ENCODE peak calls at places on chromosome 3, in ten cellular contexts. U is cardiac fibroblast, B is fibroblast of the aortic adventitia, N is fibroblast of lung, X is choroid plexus epithelial cell, C is pancreas, M is keratinocyte, V is dorsolateral prefrontal cortex, O is fibroblast of pulmonary artery, D is AG04450. R is an unnamed sample.

GRCh38 chr3:144273611-144274010 is 302.0 kb downstream of the DIPK2A start:
- DNase-seq in U (peak), B (no peak), N (peak), X (peak), C (no peak), M (no peak), V (no peak), O (peak), D (no peak), R (peak)

GRCh38 chr3:138594150-138594934 is at the start of gene CEP70:
- DNase-seq in U (peak), B (peak), N (peak), X (peak), C (peak), M (peak), V (peak), O (peak), D (peak), R (peak)

GRCh38 chr3:87332789-87333188 is 56.4 kb upstream of the POU1F1 start:
- DNase-seq in U (no peak), B (no peak), N (no peak), X (no peak), C (no peak), M (no peak), V (no peak), O (no peak), D (no peak), R (no peak)

GRCh38 chr3:171268677-171269076 is 191.5 kb downstream of the TNIK start:
- DNase-seq in U (peak), B (no peak), N (no peak), X (no peak), C (no peak), M (no peak), V (no peak), O (no peak), D (no peak), R (no peak)

GRCh38 chr3:52704611-52705437 is 767 bp downstream of the GLT8D1 start:
- DNase-seq in U (peak), B (no peak), N (peak), X (peak), C (no peak), M (no peak), V (no peak), O (peak), D (no peak), R (no peak)

GRCh38 chr3:11136871-11137626 is 17.2 kb upstream of the HRH1 start:
- DNase-seq in U (peak), B (peak), N (peak), X (peak), C (no peak), M (peak), V (peak), O (peak), D (peak), R (peak)

GRCh38 chr3:30611613-30612421 is 5.4 kb downstream of the TGFBR2 start:
- DNase-seq in U (peak), B (peak), N (no peak), X (peak), C (no peak), M (peak), V (no peak), O (peak), D (no peak), R (no peak)

GRCh38 chr3:190528721-190529120 is 14.8 kb downstream of the IL1RAP start:
- DNase-seq in U (no peak), B (no peak), N (no peak), X (no peak), C (no peak), M (no peak), V (no peak), O (no peak), D (no peak), R (no peak)

GRCh38 chr3:113222412-113223086 is 11.2 kb downstream of the BOC start:
- DNase-seq in U (no peak), B (no peak), N (no peak), X (no peak), C (no peak), M (no peak), V (no peak), O (no peak), D (no peak), R (no peak)

GRCh38 chr3:58334013-58334321 is 1.3 kb downstream of the PXK start:
- DNase-seq in U (no peak), B (no peak), N (no peak), X (no peak), C (no peak), M (no peak), V (no peak), O (no peak), D (no peak), R (no peak)

GRCh38 chr3:120516142-120516541 is 65.3 kb upstream of the FSTL1 start:
- DNase-seq in U (no peak), B (no peak), N (no peak), X (no peak), C (no peak), M (no peak), V (no peak), O (no peak), D (no peak), R (no peak)

GRCh38 chr3:195065864-195066185 is 205.1 kb downstream of the XXYLT1 start:
- DNase-seq in U (no peak), B (no peak), N (no peak), X (no peak), C (no peak), M (no peak), V (no peak), O (no peak), D (no peak), R (no peak)

GRCh38 chr3:84946240-84946639 is 12.5 kb upstream of the CADM2 start:
- DNase-seq in U (no peak), B (no peak), N (no peak), X (peak), C (no peak), M (no peak), V (no peak), O (no peak), D (no peak), R (no peak)

GRCh38 chr3:134879991-134880390 is 84.9 kb downstream of the EPHB1 start:
- DNase-seq in U (no peak), B (no peak), N (no peak), X (no peak), C (no peak), M (no peak), V (no peak), O (no peak), D (no peak), R (no peak)

GRCh38 chr3:29759443-29760033 is 478.7 kb downstream of the RBMS3 start:
- DNase-seq in U (peak), B (peak), N (peak), X (peak), C (no peak), M (no peak), V (no peak), O (peak), D (no peak), R (no peak)

GRCh38 chr3:35224571-35225280 is 414.6 kb upstream of the ARPP21 start:
- DNase-seq in U (no peak), B (no peak), N (no peak), X (no peak), C (no peak), M (no peak), V (no peak), O (no peak), D (no peak), R (no peak)

GRCh38 chr3:159837725-159838124 is 150.9 kb upstream of the IL12A start:
- DNase-seq in U (no peak), B (no peak), N (no peak), X (no peak), C (no peak), M (no peak), V (no peak), O (no peak), D (no peak), R (no peak)

GRCh38 chr3:126364731-126365301 is 7.6 kb upstream of the KLF15 start:
- DNase-seq in U (no peak), B (no peak), N (no peak), X (no peak), C (no peak), M (no peak), V (peak), O (no peak), D (no peak), R (no peak)

GRCh38 chr3:81838455-81838854 is 77.0 kb upstream of the GBE1 start:
- DNase-seq in U (no peak), B (no peak), N (no peak), X (no peak), C (no peak), M (no peak), V (no peak), O (no peak), D (no peak), R (no peak)

GRCh38 chr3:182794455-182794773 is 1.1 kb downstream of the ATP11B start:
- DNase-seq in U (no peak), B (peak), N (no peak), X (no peak), C (peak), M (no peak), V (no peak), O (no peak), D (no peak), R (no peak)

GRCh38 chr3:182795383-182795782 is 2.1 kb downstream of the ATP11B start:
- DNase-seq in U (no peak), B (no peak), N (no peak), X (peak), C (no peak), M (no peak), V (no peak), O (no peak), D (no peak), R (no peak)

GRCh38 chr3:182793663-182794454 is 555 bp downstream of the ATP11B start:
- DNase-seq in U (peak), B (peak), N (peak), X (peak), C (peak), M (no peak), V (peak), O (peak), D (no peak), R (no peak)

GRCh38 chr3:182794806-182795369 is 1.6 kb downstream of the ATP11B start:
- DNase-seq in U (no peak), B (peak), N (peak), X (no peak), C (no peak), M (no peak), V (no peak), O (no peak), D (no peak), R (no peak)

DNA sequence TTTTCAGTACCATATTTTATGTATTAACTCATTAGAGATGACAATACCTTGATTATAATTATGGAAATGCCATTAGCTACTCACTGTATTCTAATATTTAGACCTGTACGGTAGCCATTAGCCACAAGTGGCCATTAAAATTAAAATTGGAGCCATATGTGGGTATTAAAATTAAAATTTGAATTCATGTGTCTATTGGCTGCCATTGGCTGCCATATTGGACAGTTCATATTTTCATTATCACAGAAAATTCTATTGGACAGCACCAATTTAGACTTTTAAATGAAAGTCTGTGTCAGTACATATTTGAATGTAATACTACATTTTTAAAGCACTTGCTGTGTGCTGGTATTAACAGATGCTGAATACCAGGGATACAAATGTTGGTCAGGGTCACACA is 3.0 kb downstream of the ATP11B start:
- DNase-seq in U (no peak), B (no peak), N (no peak), X (no peak), C (no peak), M (no peak), V (no peak), O (no peak), D (no peak), R (no peak)
- H3K4me3 ChIP-seq in U (no peak), B (no peak), N (no peak), X (no peak), C (no peak), M (no peak), V (no peak), O (no peak), D (no peak), R (no peak)

DNA sequence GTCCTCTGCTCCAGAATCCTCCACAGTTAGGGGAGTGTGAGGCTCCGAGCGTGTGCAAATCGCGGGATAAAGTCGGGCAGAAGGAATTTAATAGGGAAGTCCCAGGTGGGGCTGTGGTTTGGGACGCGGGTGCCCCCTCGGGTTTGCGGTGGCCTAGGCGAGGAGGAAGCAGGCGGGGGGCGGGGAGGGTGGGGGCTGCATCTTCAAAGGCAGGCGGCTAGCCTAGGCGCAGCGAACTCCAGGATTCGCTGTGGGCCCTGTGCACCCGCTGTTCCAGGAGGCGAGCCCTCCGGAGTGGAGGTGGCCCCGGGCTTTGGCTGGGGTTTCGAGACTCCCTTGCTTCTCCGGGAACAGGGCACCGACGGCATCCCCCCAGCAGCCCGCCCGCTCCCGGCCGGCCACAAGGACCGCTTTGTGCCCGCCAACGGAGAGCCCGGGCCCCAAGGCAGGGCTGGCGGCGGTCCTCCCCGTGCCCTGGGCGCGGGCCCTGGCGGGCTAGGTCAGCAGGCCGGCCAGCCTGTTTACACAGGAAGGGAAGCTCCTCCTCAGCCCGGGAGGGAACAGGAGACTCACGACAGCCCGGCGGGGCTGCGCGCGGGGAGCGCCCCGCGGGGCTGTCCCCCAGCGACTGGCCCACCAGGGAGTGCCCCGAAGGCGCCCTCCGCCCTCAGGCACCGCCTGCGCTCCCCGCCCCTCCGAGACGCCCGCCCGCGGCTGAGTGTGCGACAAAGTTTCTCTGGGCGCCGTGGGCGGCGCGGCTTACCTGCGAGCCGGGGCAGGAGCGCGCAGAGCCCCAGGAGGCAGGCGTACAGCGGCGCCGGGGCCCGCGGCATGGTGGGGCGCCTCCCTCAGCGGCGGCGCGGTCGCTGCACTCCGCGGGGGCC is 755 bp downstream of the ITGB5 start:
- DNase-seq in U (peak), B (peak), N (peak), X (peak), C (peak), M (no peak), V (peak), O (peak), D (no peak), R (no peak)
- TF ChIP-seq CTCF in U (no peak), B (peak), N (no peak), X (no peak), C (no peak), M (peak), V (no peak), O (no peak), D (no peak), R (no peak)

DNA sequence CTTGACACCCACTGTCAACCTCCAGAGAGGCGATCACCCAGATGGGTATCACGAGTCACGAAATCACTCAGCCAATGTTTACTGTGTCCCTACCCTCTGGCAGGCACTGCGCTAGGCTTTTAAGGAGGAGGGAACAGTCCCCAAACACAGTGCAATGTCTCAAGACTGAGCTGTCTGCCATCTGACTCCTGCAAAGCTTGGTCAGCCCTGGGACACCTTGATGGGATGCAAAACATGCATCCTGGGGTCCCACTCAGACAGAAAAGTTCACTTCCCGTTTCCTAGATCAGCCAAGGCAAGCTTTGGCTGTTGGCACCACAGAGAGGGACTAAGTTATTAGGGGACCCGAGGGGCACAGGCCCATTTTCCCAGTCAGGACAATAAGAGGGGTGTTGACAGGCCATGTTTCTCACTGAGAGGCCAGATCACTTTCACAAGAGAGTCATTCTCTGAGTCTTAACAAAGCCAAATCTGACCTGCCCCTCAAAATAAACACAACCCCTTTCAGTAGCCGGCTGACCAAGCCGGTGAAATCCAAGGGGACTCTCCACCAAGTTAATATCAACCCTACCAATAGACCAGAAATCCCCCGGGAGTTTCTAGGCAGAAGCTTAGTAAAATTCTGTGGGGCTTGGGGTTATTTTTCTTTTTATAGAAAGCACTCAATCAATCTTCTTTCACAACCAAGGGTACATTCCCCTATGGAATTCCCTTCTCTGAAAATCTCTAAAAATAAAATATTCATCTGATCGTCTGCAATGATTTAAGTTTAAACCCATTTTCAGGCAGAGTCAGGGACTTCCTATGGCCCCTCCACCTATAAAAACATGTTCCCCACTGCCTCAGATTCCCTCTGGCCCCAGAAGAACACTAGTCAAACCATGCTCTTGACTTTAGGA is 3.5 kb downstream of the RFTN1 start:
- DNase-seq in U (no peak), B (no peak), N (no peak), X (no peak), C (no peak), M (no peak), V (no peak), O (no peak), D (no peak), R (no peak)
- H3K4me3 ChIP-seq in U (no peak), B (no peak), N (no peak), X (no peak), C (no peak), M (no peak), V (peak), O (no peak), D (peak), R (no peak)

GRCh38 chr3:54882114-54882833 is 45.6 kb downstream of the LRTM1 start:
- DNase-seq in U (peak), B (peak), N (peak), X (peak), C (no peak), M (peak), V (no peak), O (peak), D (peak), R (peak)
- TF ChIP-seq CTCF in U (no peak), B (no peak), N (no peak), X (no peak), C (no peak), M (no peak), V (no peak), O (no peak), D (no peak), R (no peak)

DNA sequence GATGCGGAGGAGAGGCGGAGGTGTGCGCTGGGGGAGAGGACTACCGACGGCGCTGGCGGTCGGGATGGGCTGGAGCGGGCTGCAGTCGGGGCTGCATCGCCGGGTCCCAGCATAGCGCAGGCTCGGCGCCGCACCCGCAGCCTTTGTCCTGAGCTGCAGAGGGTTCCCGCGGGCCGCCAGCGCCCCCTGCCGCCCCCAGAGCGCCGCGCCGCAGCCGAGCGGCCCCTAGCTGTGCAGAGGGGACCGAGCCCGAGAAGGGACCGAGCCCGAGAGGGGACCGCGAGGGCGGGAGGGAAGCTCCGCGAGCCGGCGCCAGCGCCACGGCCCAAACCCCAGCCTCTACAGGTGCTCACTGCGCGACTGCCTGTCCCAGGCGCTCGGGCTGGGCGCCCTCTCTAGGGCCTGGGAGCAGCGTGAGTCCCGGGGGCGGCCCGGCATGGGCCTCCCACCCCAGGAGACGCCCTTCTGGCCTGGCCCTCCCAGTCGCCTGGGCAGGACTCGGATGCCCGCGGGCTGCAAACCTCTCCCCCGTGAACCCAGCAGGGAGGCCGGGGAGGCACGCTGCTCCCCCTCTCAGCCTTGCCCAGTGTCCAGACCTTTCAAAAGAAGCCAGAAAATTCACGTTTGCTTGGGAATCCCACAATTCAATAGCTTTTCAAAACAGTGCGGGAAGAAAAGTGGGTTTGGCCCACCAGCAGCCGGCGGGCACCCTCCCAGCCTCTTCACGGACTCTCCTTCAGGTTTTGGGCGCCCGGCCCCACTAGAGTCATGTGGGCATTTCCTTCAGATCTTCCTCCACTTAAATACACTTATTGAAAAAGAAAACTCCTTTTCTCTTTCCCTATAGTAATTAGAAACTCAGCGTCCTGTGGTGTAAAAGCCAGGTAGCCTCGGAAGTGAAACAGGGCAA is 134.7 kb downstream of the TPRA1 start:
- DNase-seq in U (peak), B (peak), N (peak), X (peak), C (peak), M (no peak), V (peak), O (peak), D (no peak), R (no peak)
- H3K4me3 ChIP-seq in U (peak), B (peak), N (peak), X (peak), C (no peak), M (peak), V (peak), O (peak), D (peak), R (peak)

GRCh38 chr3:50433954-50434353 is 69.5 kb downstream of the CACNA2D2 start:
- DNase-seq in U (no peak), B (no peak), N (no peak), X (no peak), C (no peak), M (no peak), V (no peak), O (no peak), D (no peak), R (no peak)
- TF ChIP-seq CTCF in U (no peak), B (no peak), N (no peak), X (no peak), C (no peak), M (no peak), V (no peak), O (no peak), D (no peak), R (no peak)

GRCh38 chr3:44643024-44643423 is 5.5 kb upstream of the ZNF35 start:
- DNase-seq in U (no peak), B (no peak), N (no peak), X (no peak), C (no peak), M (no peak), V (no peak), O (no peak), D (no peak), R (no peak)

GRCh38 chr3:44649709-44650108 is 1.2 kb downstream of the ZNF35 start:
- DNase-seq in U (no peak), B (no peak), N (no peak), X (no peak), C (no peak), M (no peak), V (no peak), O (no peak), D (no peak), R (no peak)

GRCh38 chr3:44648564-44649229 is at the start of gene ZNF35:
- DNase-seq in U (peak), B (peak), N (peak), X (peak), C (peak), M (peak), V (peak), O (peak), D (peak), R (peak)

GRCh38 chr3:44642337-44642736 is 6.2 kb upstream of the ZNF35 start:
- DNase-seq in U (no peak), B (no peak), N (no peak), X (no peak), C (no peak), M (no peak), V (no peak), O (no peak), D (no peak), R (no peak)

GRCh38 chr3:44647771-44648170 is 761 bp upstream of the ZNF35 start:
- DNase-seq in U (no peak), B (no peak), N (no peak), X (no peak), C (no peak), M (no peak), V (no peak), O (no peak), D (no peak), R (no peak)
- H3K4me3 ChIP-seq in U (no peak), B (no peak), N (no peak), X (no peak), C (no peak), M (no peak), V (no peak), O (no peak), D (no peak), R (no peak)

GRCh38 chr3:196969660-196970546 is 1.3 kb upstream of the PIGZ start:
- DNase-seq in U (peak), B (peak), N (peak), X (peak), C (peak), M (no peak), V (no peak), O (peak), D (no peak), R (no peak)
- TF ChIP-seq CTCF in U (peak), B (peak), N (peak), X (peak), C (peak), M (peak), V (peak), O (no peak), D (no peak), R (peak)